ENCODE peak calls at places on chromosomes 1 and 21, in eight cellular contexts. Q, K, W, L, A, G, X and Y are unnamed samples.

GRCh38 chr1:92769856-92770255 is 15.1 kb downstream of the EVI5 start:
- DNase-seq in Q (no peak), K (no peak), W (no peak), L (no peak), A (no peak), G (no peak), X (no peak), Y (no peak)

GRCh38 chr1:145960468-145961108 is 2.8 kb upstream of the LIX1L start:
- DNase-seq in Q (peak), K (peak), W (peak), L (peak), A (peak), G (peak), X (peak), Y (peak)

GRCh38 chr1:164560076-164560475 is 1.1 kb downstream of the PBX1 start:
- DNase-seq in Q (no peak), K (no peak), W (no peak), L (no peak), A (no peak), G (no peak), X (no peak), Y (peak)

GRCh38 chr1:179366093-179366800 is 476 bp downstream of the AXDND1 start:
- DNase-seq in Q (peak), K (no peak), W (no peak), L (no peak), A (peak), G (no peak), X (no peak), Y (peak)

GRCh38 chr1:175343945-175344344 is 151.4 kb upstream of the KIAA0040 start:
- DNase-seq in Q (no peak), K (no peak), W (no peak), L (no peak), A (no peak), G (no peak), X (no peak), Y (no peak)

GRCh38 chr1:22331618-22332017 is 120.0 kb upstream of the ZBTB40 start:
- DNase-seq in Q (no peak), K (no peak), W (no peak), L (no peak), A (peak), G (no peak), X (no peak), Y (no peak)

GRCh38 chr1:231487019-231487418 is 41.5 kb upstream of the TSNAX start:
- DNase-seq in Q (no peak), K (no peak), W (no peak), L (no peak), A (no peak), G (no peak), X (no peak), Y (no peak)

GRCh38 chr1:228415853-228416216 is 826 bp downstream of the TRIM17 start:
- DNase-seq in Q (no peak), K (no peak), W (no peak), L (no peak), A (no peak), G (no peak), X (no peak), Y (no peak)

GRCh38 chr21:35475768-35476167 is 426.7 kb upstream of the RUNX1 start:
- DNase-seq in Q (no peak), K (no peak), W (no peak), L (no peak), A (no peak), G (no peak), X (no peak), Y (peak)

GRCh38 chr1:223180803-223181321 is 37.8 kb upstream of the TLR5 start:
- DNase-seq in Q (no peak), K (no peak), W (no peak), L (no peak), A (no peak), G (no peak), X (no peak), Y (no peak)

GRCh38 chr21:34198232-34199120 is 125.1 kb downstream of the MRPS6 start:
- DNase-seq in Q (no peak), K (no peak), W (no peak), L (no peak), A (no peak), G (peak), X (no peak), Y (no peak)

GRCh38 chr1:10737268-10737624 is 59.2 kb downstream of the CASZ1 start:
- DNase-seq in Q (no peak), K (no peak), W (peak), L (no peak), A (no peak), G (no peak), X (peak), Y (no peak)

GRCh38 chr1:10736623-10737267 is 59.7 kb downstream of the CASZ1 start:
- DNase-seq in Q (no peak), K (no peak), W (no peak), L (peak), A (peak), G (no peak), X (peak), Y (no peak)

GRCh38 chr1:10734900-10735602 is 61.4 kb downstream of the CASZ1 start:
- DNase-seq in Q (no peak), K (no peak), W (peak), L (no peak), A (no peak), G (no peak), X (no peak), Y (no peak)

GRCh38 chr1:10733967-10734366 is 62.5 kb downstream of the CASZ1 start:
- DNase-seq in Q (no peak), K (no peak), W (no peak), L (no peak), A (no peak), G (no peak), X (no peak), Y (no peak)

DNA sequence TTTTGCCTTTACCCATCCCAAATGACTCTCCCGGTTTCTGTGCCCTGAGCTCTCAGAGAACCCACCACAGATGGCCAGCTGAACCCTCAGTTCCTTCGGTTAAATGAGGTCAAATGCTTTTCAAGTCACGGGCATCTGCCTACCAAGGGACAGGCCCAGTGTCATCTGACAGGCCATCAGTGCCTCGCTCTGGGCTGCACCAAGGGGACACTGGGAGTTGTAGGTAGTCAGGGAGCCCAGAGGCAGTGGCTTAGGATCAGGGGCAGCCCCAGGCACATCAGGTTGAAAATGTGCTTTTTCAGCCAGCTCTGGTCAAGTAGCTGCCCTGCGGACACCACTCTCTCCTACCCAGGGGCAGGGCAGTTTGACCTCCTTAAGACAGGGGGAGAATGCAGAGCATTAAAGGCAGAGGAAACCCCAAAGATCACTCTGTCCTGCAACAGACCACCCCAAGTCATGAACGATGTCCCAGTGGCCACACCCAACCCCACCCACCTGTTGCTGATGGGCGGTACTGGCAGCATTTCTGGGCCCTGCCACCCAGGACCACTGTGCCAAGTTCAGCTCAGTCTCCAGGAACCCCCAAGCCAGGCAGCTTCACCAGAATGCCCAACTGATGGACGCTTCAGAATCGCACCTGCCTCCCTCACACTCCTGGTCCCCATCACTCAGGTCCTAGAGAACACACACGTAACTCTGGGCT is 60.7 kb downstream of the CASZ1 start:
- DNase-seq in Q (no peak), K (no peak), W (no peak), L (no peak), A (no peak), G (no peak), X (no peak), Y (no peak)
- TF ChIP-seq POLR2A in Q (no peak), K (no peak), W (no peak), L (no peak), A (no peak), G (no peak), X (no peak), Y (no peak)

DNA sequence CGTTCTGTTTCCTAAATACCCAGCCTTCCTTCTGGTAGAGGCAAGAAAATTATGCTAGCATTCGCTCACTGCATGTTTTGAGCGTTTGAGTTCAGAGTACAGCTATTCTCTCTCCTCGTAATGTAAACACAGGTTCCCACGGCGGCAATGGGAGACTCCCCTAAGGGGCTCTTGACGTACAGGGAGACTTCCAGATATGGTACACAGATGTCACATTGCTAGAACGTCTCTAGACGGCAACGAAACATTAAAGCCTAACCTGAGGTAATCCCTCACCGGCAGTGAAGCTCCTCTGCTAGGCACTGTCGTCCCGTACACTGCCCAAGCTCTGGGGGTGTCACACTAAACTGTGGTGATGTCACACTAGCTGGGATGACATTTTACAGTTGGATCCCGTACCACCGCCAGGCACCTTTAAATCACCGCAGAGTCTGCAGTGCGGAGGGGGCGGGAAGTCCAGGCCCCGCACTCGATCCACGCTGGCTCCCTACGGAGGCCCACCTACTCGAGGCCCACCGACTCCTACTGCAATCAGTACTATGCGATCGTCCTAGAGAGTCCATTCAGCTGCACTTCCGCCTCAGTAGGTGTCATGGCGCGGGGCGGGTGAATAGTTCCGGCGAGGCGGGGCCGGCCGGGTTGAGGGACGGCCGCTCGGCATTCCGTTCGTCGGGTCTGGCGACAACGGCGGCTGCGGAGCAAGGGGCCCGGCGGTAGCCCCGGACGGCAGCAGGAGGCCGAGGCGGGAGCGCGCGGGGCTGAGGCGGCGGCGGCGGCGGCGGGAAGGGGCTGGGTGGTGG is at the start of gene HIPK1:
- DNase-seq in Q (peak), K (peak), W (peak), L (peak), A (peak), G (peak), X (peak), Y (peak)
- TF ChIP-seq POLR2A in Q (peak), K (peak), W (peak), L (peak), A (peak), G (no peak), X (no peak), Y (peak)

GRCh38 chr1:225848044-225848955 is 33.9 kb downstream of the TMEM63A start:
- DNase-seq in Q (no peak), K (no peak), W (peak), L (no peak), A (no peak), G (no peak), X (no peak), Y (peak)
- TF ChIP-seq POLR2A in Q (no peak), K (no peak), W (no peak), L (no peak), A (no peak), G (no peak), X (no peak), Y (no peak)

DNA sequence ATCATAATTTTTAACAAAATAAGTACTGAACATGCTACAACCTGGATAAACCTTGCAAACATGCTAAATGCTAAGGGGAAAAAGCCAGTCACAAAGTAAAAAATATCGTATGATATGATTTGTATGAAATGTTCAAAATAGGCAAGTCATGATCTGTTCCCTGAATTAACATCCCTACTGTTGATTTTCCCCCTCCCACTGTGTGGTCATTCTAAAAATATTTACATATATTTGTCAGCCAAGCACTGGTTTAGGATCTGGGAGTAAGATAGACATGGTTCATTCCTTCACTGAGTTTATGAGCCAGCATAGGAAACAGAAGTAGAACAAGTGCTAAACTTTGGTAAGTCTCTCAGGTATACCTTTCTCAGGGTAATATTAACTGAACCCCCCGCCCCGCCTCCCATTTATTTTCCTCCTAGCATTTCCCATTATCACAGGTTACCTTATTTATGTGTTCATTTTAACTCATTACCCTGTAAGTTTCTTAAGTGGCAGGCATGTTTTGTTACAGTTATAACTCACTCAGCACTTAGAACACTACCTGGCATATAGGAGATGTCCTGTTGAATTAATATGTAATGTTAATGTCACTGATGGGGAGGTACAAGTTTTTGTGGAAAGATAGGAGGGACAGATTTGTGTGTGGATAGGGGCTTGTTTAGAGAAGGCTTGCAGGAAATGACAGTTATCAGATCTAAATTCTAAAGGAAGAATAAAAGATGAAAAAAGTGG is 12.3 kb downstream of the UQCRH start:
- DNase-seq in Q (no peak), K (no peak), W (no peak), L (no peak), A (no peak), G (no peak), X (no peak), Y (no peak)
- TF ChIP-seq POLR2A in Q (no peak), K (no peak), W (no peak), L (no peak), A (no peak), G (no peak), X (no peak), Y (no peak)

DNA sequence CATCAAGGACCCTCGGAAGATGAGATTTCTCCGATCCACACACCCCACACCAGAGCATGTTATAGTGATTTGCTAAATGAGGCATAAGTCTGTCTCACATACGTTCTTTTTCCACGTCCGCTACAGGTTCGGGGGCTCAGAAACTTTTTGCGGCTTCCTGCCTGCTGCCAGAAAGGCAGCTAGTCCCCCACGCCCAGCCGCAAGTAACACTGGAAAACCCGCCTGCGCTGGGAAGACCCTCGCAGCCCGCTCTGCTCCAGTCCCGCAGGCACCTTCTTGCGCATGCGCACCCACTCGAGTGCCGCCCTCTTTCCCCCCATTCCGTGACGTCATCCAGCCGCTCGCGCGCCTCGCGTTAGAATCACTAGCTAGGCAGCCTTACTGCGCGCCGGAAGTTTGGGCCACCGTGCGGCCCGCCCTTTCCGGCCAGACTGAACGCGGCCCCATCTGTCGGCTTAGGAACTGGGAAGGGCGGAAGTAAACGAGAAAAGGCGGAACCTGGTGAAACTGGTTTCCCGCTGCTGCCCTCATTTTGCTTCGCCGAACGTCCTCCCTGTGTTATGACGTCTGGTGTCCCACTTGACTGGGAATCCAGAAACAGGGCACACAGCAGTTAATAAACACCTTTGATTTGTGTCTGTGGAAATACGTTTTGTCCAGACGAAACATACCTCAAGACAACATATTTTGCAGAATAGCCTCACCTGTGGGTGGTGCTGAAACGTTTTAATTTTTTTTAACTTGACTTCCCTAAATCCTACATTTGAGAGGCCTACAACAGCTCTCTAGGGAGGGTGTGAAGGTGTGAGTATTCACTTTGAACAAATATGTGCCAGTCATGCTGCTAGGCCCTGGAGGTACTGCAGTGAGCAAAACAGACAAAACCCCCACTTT is at the start of gene C1orf74:
- DNase-seq in Q (peak), K (peak), W (peak), L (peak), A (peak), G (peak), X (peak), Y (peak)
- TF ChIP-seq POLR2A in Q (peak), K (peak), W (peak), L (peak), A (peak), G (no peak), X (no peak), Y (peak)

GRCh38 chr1:39080884-39081265 is 54.7 kb downstream of the NDUFS5 start:
- DNase-seq in Q (no peak), K (no peak), W (no peak), L (no peak), A (no peak), G (no peak), X (no peak), Y (no peak)

GRCh38 chr1:39084191-39084590 is 58.0 kb downstream of the NDUFS5 start:
- DNase-seq in Q (no peak), K (no peak), W (no peak), L (no peak), A (no peak), G (no peak), X (no peak), Y (no peak)

GRCh38 chr1:39082140-39082799 is 56.1 kb downstream of the NDUFS5 start:
- DNase-seq in Q (no peak), K (no peak), W (no peak), L (no peak), A (no peak), G (no peak), X (no peak), Y (no peak)

GRCh38 chr1:39081266-39082139 is 55.4 kb downstream of the NDUFS5 start:
- DNase-seq in Q (no peak), K (no peak), W (no peak), L (no peak), A (no peak), G (no peak), X (no peak), Y (peak)

GRCh38 chr1:39082811-39083576 is 56.8 kb downstream of the NDUFS5 start:
- DNase-seq in Q (no peak), K (no peak), W (no peak), L (no peak), A (no peak), G (no peak), X (no peak), Y (no peak)
- TF ChIP-seq POLR2A in Q (no peak), K (no peak), W (no peak), L (no peak), A (no peak), G (no peak), X (no peak), Y (no peak)

DNA sequence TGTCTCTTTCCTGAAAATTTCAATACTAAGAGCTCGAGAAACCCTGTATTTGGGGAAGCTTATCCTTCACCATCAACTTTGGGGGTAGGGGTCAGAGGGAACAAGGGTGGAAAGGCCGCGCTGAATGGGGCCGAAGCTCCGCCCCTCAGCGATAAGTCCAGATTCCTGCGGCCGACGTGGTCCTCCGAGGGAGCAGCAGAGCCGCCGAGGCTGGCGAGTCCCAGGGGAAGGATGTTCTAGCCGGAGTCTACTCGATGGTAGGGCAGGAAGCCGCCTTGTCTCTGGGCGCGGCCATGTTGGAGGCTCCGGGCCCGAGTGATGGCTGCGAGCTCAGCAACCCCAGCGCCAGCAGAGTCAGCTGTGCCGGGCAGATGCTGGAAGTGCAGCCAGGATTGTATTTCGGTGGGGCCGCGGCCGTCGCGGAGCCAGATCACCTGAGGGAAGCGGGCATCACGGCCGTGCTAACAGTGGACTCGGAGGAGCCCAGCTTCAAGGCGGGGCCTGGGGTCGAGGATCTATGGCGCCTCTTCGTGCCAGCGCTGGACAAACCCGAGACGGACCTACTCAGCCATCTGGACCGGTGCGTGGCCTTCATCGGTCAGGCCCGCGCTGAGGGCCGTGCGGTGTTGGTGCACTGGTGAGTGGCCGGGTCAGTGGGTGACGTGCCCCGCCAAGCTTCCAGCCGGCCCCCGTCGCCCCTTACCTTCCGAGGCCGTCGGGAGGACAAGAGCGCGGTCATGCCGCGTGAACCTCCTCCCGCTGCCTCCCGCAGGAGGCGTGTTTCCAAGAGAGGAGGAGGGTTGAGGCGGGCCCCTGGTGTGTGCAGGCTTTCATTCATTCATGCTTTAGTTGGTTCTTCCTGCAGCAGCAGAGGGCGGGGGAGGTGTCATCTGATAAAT is at the start of gene DUSP12:
- DNase-seq in Q (peak), K (peak), W (peak), L (peak), A (peak), G (peak), X (peak), Y (peak)
- TF ChIP-seq POLR2A in Q (peak), K (no peak), W (peak), L (peak), A (peak), G (no peak), X (no peak), Y (peak)

GRCh38 chr1:1340791-1341548 is 8.2 kb downstream of the DVL1 start:
- DNase-seq in Q (no peak), K (no peak), W (no peak), L (no peak), A (no peak), G (no peak), X (no peak), Y (no peak)
- TF ChIP-seq POLR2A in Q (no peak), K (no peak), W (no peak), L (no peak), A (no peak), G (no peak), X (no peak), Y (no peak)

GRCh38 chr1:23964235-23964668 is 4.6 kb downstream of the PNRC2 start:
- DNase-seq in Q (no peak), K (no peak), W (no peak), L (no peak), A (no peak), G (no peak), X (no peak), Y (no peak)
- TF ChIP-seq POLR2A in Q (no peak), K (no peak), W (no peak), L (no peak), A (no peak), G (no peak), X (no peak), Y (no peak)

GRCh38 chr1:216822480-216822879 is 99.3 kb upstream of the ESRRG start:
- DNase-seq in Q (no peak), K (no peak), W (no peak), L (no peak), A (no peak), G (no peak), X (no peak), Y (no peak)
- TF ChIP-seq POLR2A in Q (no peak), K (no peak), W (no peak), L (no peak), A (no peak), G (no peak), X (no peak), Y (no peak)